ENCODE peak calls at places on chromosome X, in six cellular contexts. U, Y, N, M, D and K are unnamed samples.

GRCh38 chrX:100411802-100412333 is 1.8 kb upstream of the PCDH19 start:
- DNase-seq in U (no peak), Y (no peak), N (no peak), M (no peak), D (no peak), K (no peak)

GRCh38 chrX:154349359-154349935 is 25.0 kb downstream of the FLNA start:
- DNase-seq in U (no peak), Y (no peak), N (peak; percentile 0), M (no peak), D (no peak), K (no peak)

GRCh38 chrX:115467961-115468360 is 93.0 kb upstream of the PLS3 start:
- DNase-seq in U (no peak), Y (no peak), N (no peak), M (no peak), D (no peak), K (no peak)

GRCh38 chrX:35340451-35340850 is 397.9 kb downstream of the FAM47B start:
- DNase-seq in U (no peak), Y (no peak), N (no peak), M (peak; percentile 2), D (no peak), K (no peak)

GRCh38 chrX:7996414-7996813 is 69.2 kb upstream of the PNPLA4 start:
- DNase-seq in U (no peak), Y (peak; percentile 40), N (peak; percentile 65), M (peak; percentile 35), D (no peak), K (peak; percentile 21)

GRCh38 chrX:134746379-134746723 is 88.1 kb upstream of the PLAC1 start:
- DNase-seq in U (no peak), Y (no peak), N (no peak), M (no peak), D (no peak), K (peak; percentile 35)

GRCh38 chrX:64977830-64978229 is 1.6 kb upstream of the ZC4H2 start:
- DNase-seq in U (no peak), Y (peak; percentile 28), N (no peak), M (no peak), D (no peak), K (no peak)

GRCh38 chrX:9429767-9430166 is 35.1 kb upstream of the TBL1X start:
- DNase-seq in U (no peak), Y (no peak), N (no peak), M (no peak), D (no peak), K (no peak)

GRCh38 chrX:9638871-9639270 is 126.8 kb downstream of the GPR143 start:
- DNase-seq in U (no peak), Y (no peak), N (no peak), M (no peak), D (no peak), K (no peak)

GRCh38 chrX:27840881-27841280 is 33.1 kb downstream of the MAGEB10 start:
- DNase-seq in U (no peak), Y (no peak), N (no peak), M (no peak), D (no peak), K (no peak)

GRCh38 chrX:123425904-123426303 is 241.8 kb downstream of the GRIA3 start:
- DNase-seq in U (no peak), Y (no peak), N (no peak), M (peak; percentile 51), D (no peak), K (peak; percentile 76)

GRCh38 chrX:134736351-134736750 is 78.1 kb upstream of the PLAC1 start:
- DNase-seq in U (no peak), Y (no peak), N (no peak), M (no peak), D (no peak), K (no peak)

GRCh38 chrX:107678957-107679740 is 50.8 kb downstream of the PRPS1 start:
- DNase-seq in U (no peak), Y (peak; percentile 71), N (no peak), M (peak; percentile 79), D (peak; percentile 76), K (peak; percentile 69)

GRCh38 chrX:5775985-5776384 is 452.7 kb downstream of the NLGN4X start:
- DNase-seq in U (no peak), Y (no peak), N (no peak), M (no peak), D (no peak), K (no peak)

GRCh38 chrX:9957743-9958142 is 9.4 kb upstream of the CLDN34 start:
- DNase-seq in U (no peak), Y (no peak), N (no peak), M (no peak), D (no peak), K (no peak)

GRCh38 chrX:123603516-123603915 is 129.3 kb downstream of the THOC2 start:
- DNase-seq in U (no peak), Y (no peak), N (no peak), M (no peak), D (no peak), K (no peak)

GRCh38 chrX:20309796-20310195 is 43.1 kb upstream of the RPS6KA3 start:
- DNase-seq in U (no peak), Y (peak; percentile 73), N (no peak), M (no peak), D (no peak), K (peak; percentile 4)

GRCh38 chrX:9747644-9748043 is 18.0 kb downstream of the GPR143 start:
- DNase-seq in U (no peak), Y (no peak), N (no peak), M (no peak), D (no peak), K (no peak)

GRCh38 chrX:134734343-134735001 is 76.2 kb upstream of the PLAC1 start:
- DNase-seq in U (no peak), Y (peak; percentile 80), N (no peak), M (peak; percentile 65), D (no peak), K (peak; percentile 78)

GRCh38 chrX:43467608-43468234 is 188.4 kb upstream of the MAOA start:
- DNase-seq in U (no peak), Y (no peak), N (no peak), M (no peak), D (no peak), K (no peak)

GRCh38 chrX:41142130-41142529 is 56.9 kb downstream of the USP9X start:
- DNase-seq in U (no peak), Y (no peak), N (no peak), M (no peak), D (no peak), K (no peak)

GRCh38 chrX:41131766-41132165 is 46.5 kb downstream of the USP9X start:
- DNase-seq in U (no peak), Y (no peak), N (no peak), M (no peak), D (no peak), K (no peak)

GRCh38 chrX:41133551-41133950 is 48.3 kb downstream of the USP9X start:
- DNase-seq in U (no peak), Y (no peak), N (no peak), M (no peak), D (no peak), K (no peak)

GRCh38 chrX:41137589-41137988 is 52.3 kb downstream of the USP9X start:
- DNase-seq in U (no peak), Y (peak; percentile 19), N (no peak), M (no peak), D (no peak), K (peak; percentile 20)
- TF ChIP-seq CTCF in U (no peak), Y (peak; percentile 48), N (peak; percentile 33), M (peak; percentile 61), D (peak; percentile 34), K (peak; percentile 66)

GRCh38 chrX:13078739-13079444 is 34.5 kb upstream of the FAM9C start:
- DNase-seq in U (no peak), Y (peak; percentile 81), N (no peak), M (peak; percentile 91), D (peak; percentile 40), K (peak; percentile 92)
- H3K4me3 ChIP-seq in U (no peak overlapping the region), Y (no peak overlapping the region), N (no peak overlapping the region), M (no peak overlapping the region), D (no peak overlapping the region), K (peak overlapping the region; percentile 10)

GRCh38 chrX:41445781-41446358 is 1.3 kb upstream of the NYX start:
- DNase-seq in U (no peak), Y (no peak), N (no peak), M (no peak), D (no peak), K (no peak)

GRCh38 chrX:41445171-41445570 is 2.0 kb upstream of the NYX start:
- DNase-seq in U (no peak), Y (no peak), N (no peak), M (no peak), D (no peak), K (no peak)

GRCh38 chrX:41442824-41443560 is 4.2 kb upstream of the NYX start:
- DNase-seq in U (no peak), Y (no peak), N (peak; percentile 33), M (no peak), D (no peak), K (no peak)

GRCh38 chrX:41447897-41448296 is 754 bp downstream of the NYX start:
- DNase-seq in U (no peak), Y (no peak), N (no peak), M (no peak), D (no peak), K (no peak)

DNA sequence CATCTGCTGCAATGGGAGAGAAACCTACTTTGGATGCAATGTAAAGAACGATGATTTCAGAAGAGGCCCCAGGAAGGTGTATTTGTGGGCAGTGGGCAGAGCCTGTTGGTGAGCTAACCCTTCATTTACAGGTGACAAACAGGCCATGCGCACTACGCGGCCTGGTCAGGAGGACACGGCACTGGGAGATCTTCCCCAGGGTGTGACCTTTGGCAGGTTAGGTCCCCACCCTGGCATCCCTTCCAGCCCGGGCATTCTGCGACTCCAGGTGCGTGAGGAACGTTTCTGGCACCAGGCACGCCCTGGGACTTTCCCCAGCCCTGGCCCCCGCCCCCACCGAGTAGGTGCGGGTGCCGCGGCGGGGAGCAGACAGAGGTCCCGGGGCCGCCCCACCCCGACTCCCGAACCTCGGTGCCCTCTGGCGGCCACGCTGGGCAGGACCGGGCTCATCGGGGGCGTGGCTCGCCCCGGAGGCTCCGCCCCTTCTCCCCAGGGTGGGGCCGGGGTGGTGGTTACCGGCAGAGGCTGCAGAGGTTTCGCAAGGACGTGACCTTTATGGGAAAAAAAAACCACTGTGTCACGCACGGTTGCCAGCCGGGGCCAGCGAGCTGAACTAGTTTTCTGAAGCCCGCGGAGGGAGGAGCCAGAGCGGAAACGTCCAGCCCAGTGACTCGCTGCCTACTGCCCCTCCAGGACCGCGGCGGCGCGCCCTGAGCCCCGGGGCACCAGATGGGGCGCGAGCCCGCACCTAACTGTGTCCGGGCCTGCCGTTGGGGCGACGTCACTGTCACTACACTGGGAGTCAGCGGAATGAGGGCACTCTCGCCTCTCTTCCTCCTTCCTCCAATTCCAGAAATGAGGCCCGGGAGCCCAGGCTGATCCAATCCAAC is 5.0 kb upstream of the NYX start:
- DNase-seq in U (peak; percentile 64), Y (peak; percentile 55), N (peak; percentile 82), M (peak; percentile 65), D (peak; percentile 74), K (peak; percentile 82)
- TF ChIP-seq CTCF in U (peak; percentile 40), Y (peak; percentile 45), N (peak; percentile 56), M (peak; percentile 46), D (peak; percentile 79), K (peak; percentile 47)

DNA sequence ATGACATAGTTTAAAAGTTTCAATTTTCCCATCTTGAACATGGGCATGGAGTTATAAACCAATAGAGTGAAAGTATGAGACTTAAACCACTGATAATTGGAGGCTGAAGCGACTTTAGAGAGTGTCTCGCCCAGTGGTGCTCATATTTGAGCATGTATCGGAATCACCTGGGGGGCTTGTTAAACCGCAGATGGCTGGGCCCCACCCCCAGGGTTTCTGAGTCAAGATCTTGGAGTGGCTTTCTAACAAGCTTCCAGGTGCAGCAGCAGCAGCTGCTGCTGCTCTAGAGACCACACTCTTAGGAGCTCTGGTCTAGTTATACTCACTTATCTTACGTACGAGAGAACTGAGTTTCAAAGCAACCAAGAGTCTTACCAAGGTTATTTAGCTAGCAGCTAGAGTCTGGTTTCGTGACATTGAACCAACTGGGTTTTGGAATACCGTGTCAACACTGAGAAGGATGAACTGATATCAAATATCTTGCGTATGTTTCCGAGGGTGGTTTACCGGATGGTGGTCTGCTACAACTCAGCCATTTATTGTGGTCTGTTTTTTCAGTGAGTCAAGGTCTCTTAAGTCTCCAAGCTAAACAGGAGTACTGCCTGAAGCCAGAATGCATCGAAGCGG is 5.9 kb downstream of the PHEX start:
- DNase-seq in U (no peak), Y (no peak), N (no peak), M (no peak), D (no peak), K (no peak)
- H3K4me3 ChIP-seq in U (no peak overlapping the region), Y (no peak overlapping the region), N (no peak overlapping the region), M (no peak overlapping the region), D (no peak overlapping the region), K (no peak overlapping the region)